ENCODE peak calls at places on chromosomes 13 and 19, in nine cellular contexts. O is upper lobe of left lung, A is psoas muscle, L is body of pancreas, V is cardiac muscle cell, K is uterus, M is left lung, E is Peyer's patch, Q is neural progenitor cell. S is an unnamed sample. For H3K36me3, the result is how much of the 10 kb centered on the place peaks cover.

GRCh38 chr13:95787356-95788099 is 110.6 kb downstream of the DNAJC3 start:
- DNase-seq in O (no peak), A (no peak), L (peak), V (no peak), K (no peak), M (no peak), E (no peak), Q (no peak), S (no peak)

GRCh38 chr19:17327654-17328516 is 6.8 kb downstream of the ANO8 start:
- DNase-seq in O (peak), A (no peak), L (peak), V (peak), K (peak), M (peak), E (peak), Q (peak), S (no peak)

GRCh38 chr19:10427169-10427568 is 6.8 kb downstream of the PDE4A start:
- DNase-seq in O (no peak), A (no peak), L (no peak), V (no peak), K (no peak), M (no peak), E (no peak), Q (no peak), S (no peak)

GRCh38 chr19:11420429-11420893 is 1.3 kb upstream of the RGL3 start:
- DNase-seq in O (peak), A (peak), L (peak), V (peak), K (peak), M (peak), E (no peak), Q (peak), S (no peak)

GRCh38 chr13:110264685-110265275 is 42.2 kb downstream of the COL4A1 start:
- DNase-seq in O (no peak), A (no peak), L (no peak), V (no peak), K (peak), M (no peak), E (no peak), Q (peak), S (no peak)

GRCh38 chr13:20274466-20274865 is 42.3 kb upstream of the GJB6 start:
- DNase-seq in O (peak), A (no peak), L (no peak), V (no peak), K (no peak), M (no peak), E (no peak), Q (no peak), S (no peak)

GRCh38 chr13:48851707-48852106 is 124.0 kb upstream of the FNDC3A start:
- DNase-seq in O (no peak), A (no peak), L (no peak), V (no peak), K (no peak), M (no peak), E (no peak), Q (no peak), S (no peak)

GRCh38 chr13:104750377-104750776 is 1684.2 kb upstream of the SLC10A2 start:
- DNase-seq in O (no peak), A (no peak), L (peak), V (no peak), K (no peak), M (no peak), E (no peak), Q (no peak), S (no peak)

GRCh38 chr13:95128045-95128643 is 173.1 kb downstream of the ABCC4 start:
- DNase-seq in O (no peak), A (no peak), L (peak), V (no peak), K (no peak), M (no peak), E (no peak), Q (peak), S (no peak)

GRCh38 chr19:17095141-17095919 is 19.8 kb downstream of the MYO9B start:
- DNase-seq in O (peak), A (peak), L (peak), V (peak), K (peak), M (no peak), E (no peak), Q (no peak), S (no peak)

GRCh38 chr13:44759723-44760360 is 183.7 kb upstream of the TSC22D1 start:
- DNase-seq in O (peak), A (peak), L (peak), V (peak), K (no peak), M (no peak), E (no peak), Q (no peak), S (no peak)

GRCh38 chr13:30607908-30608307 is 9.8 kb upstream of the USPL1 start:
- DNase-seq in O (peak), A (no peak), L (no peak), V (no peak), K (no peak), M (no peak), E (no peak), Q (no peak), S (peak)

GRCh38 chr13:34459856-34460255 is 482.2 kb upstream of the NBEA start:
- DNase-seq in O (no peak), A (no peak), L (no peak), V (peak), K (no peak), M (no peak), E (no peak), Q (no peak), S (no peak)

GRCh38 chr19:29044037-29044436 is 168.9 kb downstream of the UQCRFS1 start:
- DNase-seq in O (no peak), A (no peak), L (no peak), V (no peak), K (no peak), M (no peak), E (no peak), Q (no peak), S (no peak)

GRCh38 chr13:97934590-97934989 is 18.9 kb upstream of the IPO5 start:
- DNase-seq in O (no peak), A (no peak), L (no peak), V (peak), K (no peak), M (no peak), E (no peak), Q (peak), S (no peak)

GRCh38 chr13:59846845-59847620 is 316.7 kb downstream of the DIAPH3 start:
- DNase-seq in O (no peak), A (no peak), L (no peak), V (peak), K (no peak), M (no peak), E (no peak), Q (peak), S (no peak)

GRCh38 chr13:44142540-44142867 is 231.1 kb upstream of the SERP2 start:
- DNase-seq in O (no peak), A (no peak), L (no peak), V (no peak), K (peak), M (no peak), E (no peak), Q (no peak), S (no peak)

GRCh38 chr19:17326595-17326966 is 8.1 kb downstream of the ANO8 start:
- DNase-seq in O (no peak), A (no peak), L (no peak), V (no peak), K (no peak), M (no peak), E (no peak), Q (peak), S (no peak)

GRCh38 chr13:109869312-109870237 is 83.2 kb upstream of the IRS2 start:
- DNase-seq in O (peak), A (peak), L (peak), V (peak), K (peak), M (peak), E (peak), Q (no peak), S (peak)

GRCh38 chr13:92225861-92226260 is 827.4 kb downstream of the GPC5 start:
- DNase-seq in O (no peak), A (no peak), L (no peak), V (peak), K (no peak), M (no peak), E (no peak), Q (no peak), S (no peak)

GRCh38 chr13:59391696-59392095 is 772.0 kb downstream of the DIAPH3 start:
- DNase-seq in O (peak), A (no peak), L (peak), V (peak), K (peak), M (no peak), E (no peak), Q (peak), S (peak)

GRCh38 chr13:87131611-87132010 is 539.6 kb upstream of the SLITRK5 start:
- DNase-seq in O (no peak), A (no peak), L (no peak), V (no peak), K (no peak), M (no peak), E (no peak), Q (no peak), S (no peak)

GRCh38 chr19:49664171-49665070 is 1.2 kb downstream of the IRF3 start:
- DNase-seq in O (peak), A (peak), L (peak), V (peak), K (peak), M (peak), E (peak), Q (peak), S (peak)

GRCh38 chr13:80131204-80131603 is 209.7 kb downstream of the SPRY2 start:
- DNase-seq in O (peak), A (peak), L (peak), V (peak), K (peak), M (peak), E (peak), Q (peak), S (no peak)

GRCh38 chr19:18433039-18433691 is 4.8 kb downstream of the ISYNA1 start:
- DNase-seq in O (no peak), A (peak), L (no peak), V (peak), K (peak), M (no peak), E (no peak), Q (peak), S (peak)

GRCh38 chr13:68609671-68610070 is 1379.5 kb upstream of the PCDH9 start:
- DNase-seq in O (no peak), A (no peak), L (no peak), V (no peak), K (no peak), M (no peak), E (no peak), Q (no peak), S (no peak)

GRCh38 chr13:73940098-73940497 is 194.1 kb downstream of the KLF12 start:
- DNase-seq in O (no peak), A (no peak), L (no peak), V (no peak), K (no peak), M (no peak), E (no peak), Q (no peak), S (no peak)

GRCh38 chr13:74576504-74576903 is 442.3 kb upstream of the KLF12 start:
- DNase-seq in O (no peak), A (no peak), L (no peak), V (no peak), K (no peak), M (no peak), E (no peak), Q (no peak), S (no peak)

GRCh38 chr19:14059652-14060155 is 2.2 kb downstream of the PALM3 start:
- DNase-seq in O (no peak), A (no peak), L (peak), V (no peak), K (no peak), M (no peak), E (peak), Q (peak), S (no peak)
- H3K4me3 ChIP-seq in O (no peak), A (no peak), L (no peak), V (no peak), K (no peak), M (no peak), E (no peak), Q (no peak), S (no peak)

DNA sequence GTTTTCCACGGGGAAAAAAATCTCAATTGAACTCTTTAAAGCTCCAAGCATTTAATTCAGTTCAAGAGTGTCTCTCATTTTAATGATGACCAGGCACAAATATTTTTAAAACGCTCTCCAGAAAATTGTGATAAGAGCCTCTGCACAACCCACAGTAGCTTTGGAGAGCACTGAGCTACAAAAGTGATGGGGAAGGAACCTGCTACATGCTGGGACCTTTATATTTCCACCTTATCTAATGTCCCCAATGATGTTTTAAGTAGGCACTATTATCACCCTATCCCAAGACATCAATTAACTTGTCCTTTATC is 14.1 kb upstream of the CEACAM6 start:
- DNase-seq in O (no peak), A (no peak), L (no peak), V (no peak), K (no peak), M (no peak), E (no peak), Q (no peak), S (no peak)
- H3K36me3 ChIP-seq in O (under half), A (under half), L (under half), V (under half), K (under half), M (under half), E (under half), Q (under half), S (under half)

GRCh38 chr19:56294557-56294956 is 20.1 kb downstream of the ZSCAN5A start:
- DNase-seq in O (no peak), A (no peak), L (no peak), V (no peak), K (no peak), M (no peak), E (no peak), Q (peak), S (no peak)
- TF ChIP-seq CTCF in O (no peak), A (no peak), L (no peak), V (no peak), K (no peak), M (no peak), E (no peak), Q (no peak), S (no peak)

DNA sequence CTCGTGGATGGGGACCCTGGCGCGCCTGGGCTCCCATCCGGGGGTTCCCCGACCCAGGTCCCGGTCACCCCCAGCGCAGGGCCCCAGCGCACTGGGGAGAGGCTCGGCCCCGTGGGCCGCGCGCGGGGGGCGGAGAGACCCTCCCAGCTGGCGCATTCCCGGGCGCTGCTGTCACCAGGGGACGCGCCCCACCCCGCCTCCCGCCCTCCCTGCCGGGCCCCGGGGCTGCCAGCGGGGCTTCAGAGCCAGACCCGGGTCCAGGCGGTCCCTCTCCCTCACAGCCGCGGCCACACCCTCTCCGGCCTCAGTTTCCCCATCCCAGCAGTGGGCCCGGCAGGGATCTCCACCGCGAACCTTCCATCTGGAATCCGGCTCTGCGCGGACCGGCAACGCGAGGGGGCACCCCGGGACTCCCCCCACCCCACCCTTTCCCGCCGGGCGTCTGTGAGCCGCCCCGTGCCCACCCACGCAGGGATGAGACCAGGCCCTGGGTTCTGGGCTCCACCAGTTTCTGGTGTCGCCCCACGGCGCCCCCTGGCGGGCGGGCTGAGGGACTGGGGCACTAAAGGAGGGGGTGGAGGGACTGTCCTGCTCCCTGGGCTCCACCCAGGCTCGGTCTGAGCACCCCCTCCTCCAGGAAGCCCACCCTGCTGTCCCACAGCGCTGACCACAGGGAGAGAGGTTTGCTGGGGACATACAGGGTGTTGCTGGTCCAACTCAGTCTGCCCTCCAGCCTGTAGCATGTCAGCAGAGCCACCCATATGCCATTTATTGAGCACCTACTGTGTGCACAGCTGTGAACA is 874 bp upstream of the ADAMTSL5 start:
- DNase-seq in O (peak), A (peak), L (peak), V (peak), K (peak), M (peak), E (peak), Q (peak), S (peak)
- H3K4me3 ChIP-seq in O (peak), A (peak), L (no peak), V (peak), K (peak), M (peak), E (peak), Q (peak), S (peak)

GRCh38 chr13:46041335-46041934 is 11.1 kb downstream of the ZC3H13 start:
- DNase-seq in O (no peak), A (no peak), L (no peak), V (no peak), K (no peak), M (no peak), E (no peak), Q (no peak), S (peak)
- H3K36me3 ChIP-seq in O (under half), A (under half), L (under half), V (under half), K (under half), M (under half), E (under half), Q (under half), S (under half)

DNA sequence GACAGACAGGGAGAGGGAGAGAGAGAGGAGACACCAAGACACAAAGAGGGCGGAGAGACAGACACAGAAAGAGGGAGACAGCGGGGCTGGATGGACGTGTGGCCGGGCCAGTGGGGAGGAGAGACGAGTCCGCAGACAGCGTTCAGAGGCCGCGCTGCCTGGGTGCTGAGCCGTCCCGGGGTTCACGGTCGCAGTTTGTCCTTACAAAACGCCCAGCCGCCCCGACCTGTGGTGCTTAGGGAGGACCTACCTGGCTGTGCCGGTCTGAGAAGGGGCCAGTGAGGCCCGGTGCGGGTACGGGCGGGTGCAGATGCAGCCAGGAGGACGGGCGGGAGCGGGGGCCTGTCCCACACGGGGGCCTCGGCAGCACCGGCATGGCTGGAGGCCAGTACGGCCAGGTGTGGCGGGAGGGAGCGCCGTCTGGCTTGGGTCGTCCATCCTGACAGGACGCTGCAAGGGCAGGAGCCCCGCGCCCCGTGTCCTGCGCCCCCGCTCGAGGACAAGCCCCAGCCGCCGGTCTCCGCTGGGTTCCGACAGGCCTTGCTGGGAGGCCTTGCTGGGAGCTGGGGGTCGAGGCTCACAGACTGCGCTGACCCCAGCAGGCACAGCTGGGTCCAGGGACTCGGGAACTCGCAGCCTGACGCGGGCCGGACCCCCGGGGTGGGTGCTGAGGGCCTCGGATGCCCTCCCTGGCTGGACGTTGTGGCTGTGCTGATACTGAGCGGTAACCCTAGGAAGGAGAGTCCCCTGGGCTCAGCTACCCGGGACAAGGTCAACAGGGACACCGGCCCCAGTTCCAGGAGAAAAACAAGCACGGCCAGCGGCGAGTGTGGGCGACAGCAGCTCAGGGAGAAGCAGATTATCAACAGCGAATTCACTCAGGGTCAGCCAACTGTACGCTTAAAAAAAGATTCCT is 5.3 kb upstream of the PROZ start:
- DNase-seq in O (peak), A (peak), L (peak), V (peak), K (peak), M (peak), E (peak), Q (peak), S (peak)
- TF ChIP-seq CTCF in O (no peak), A (no peak), L (no peak), V (no peak), K (no peak), M (no peak), E (no peak), Q (no peak), S (no peak)

GRCh38 chr19:40144151-40144550 is 47.1 kb upstream of the MAP3K10 start:
- DNase-seq in O (no peak), A (no peak), L (no peak), V (no peak), K (no peak), M (no peak), E (no peak), Q (no peak), S (no peak)
- H3K4me3 ChIP-seq in O (no peak), A (no peak), L (no peak), V (no peak), K (no peak), M (no peak), E (no peak), Q (no peak), S (peak)

GRCh38 chr13:18992791-18993190 is 188.8 kb downstream of the TUBA3C start:
- DNase-seq in O (no peak), A (peak), L (peak), V (no peak), K (no peak), M (no peak), E (no peak), Q (no peak), S (no peak)
- H3K36me3 ChIP-seq in O (under half), A (under half), L (under half), V (under half), K (under half), M (under half), E (under half), Q (under half), S (under half)

GRCh38 chr19:6806488-6806887 is 34.0 kb downstream of the VAV1 start:
- DNase-seq in O (no peak), A (no peak), L (no peak), V (no peak), K (no peak), M (no peak), E (no peak), Q (no peak), S (no peak)

GRCh38 chr19:6801397-6802086 is 29.0 kb downstream of the VAV1 start:
- DNase-seq in O (peak), A (peak), L (peak), V (peak), K (peak), M (peak), E (peak), Q (no peak), S (peak)

GRCh38 chr19:6803036-6803404 is 30.5 kb downstream of the VAV1 start:
- DNase-seq in O (peak), A (no peak), L (no peak), V (no peak), K (no peak), M (no peak), E (no peak), Q (no peak), S (no peak)

GRCh38 chr19:6800991-6801396 is 28.5 kb downstream of the VAV1 start:
- DNase-seq in O (no peak), A (no peak), L (no peak), V (peak), K (no peak), M (no peak), E (no peak), Q (no peak), S (no peak)

GRCh38 chr19:6802336-6803035 is 30.0 kb downstream of the VAV1 start:
- DNase-seq in O (peak), A (peak), L (peak), V (peak), K (peak), M (peak), E (no peak), Q (peak), S (peak)
- TF ChIP-seq CTCF in O (no peak), A (no peak), L (no peak), V (no peak), K (no peak), M (no peak), E (peak), Q (no peak), S (peak)

S was measured in GM06990.